ENCODE peak calls at places on chromosome 4, in five cellular contexts. One of them, this sample, is unnamed.

GRCh38 chr4:92368648-92369047 is 64.9 kb downstream of the GRID2 start:
- DNase-seq in fibroblast of mammary gland: no peak
- DNase-seq in WTC11: no peak
- DNase-seq in suprapubic skin: no peak
- DNase-seq in NB4: no peak
- DNase-seq in this sample: no peak

GRCh38 chr4:85514783-85515182 is 39.8 kb downstream of the ARHGAP24 start:
- DNase-seq in fibroblast of mammary gland: no peak
- DNase-seq in WTC11: no peak
- DNase-seq in suprapubic skin: no peak
- DNase-seq in NB4: no peak
- DNase-seq in this sample: no peak

GRCh38 chr4:114364857-114365256 is 233.8 kb upstream of the UGT8 start:
- DNase-seq in fibroblast of mammary gland: peak; percentile 38
- DNase-seq in WTC11: no peak
- DNase-seq in suprapubic skin: no peak
- DNase-seq in NB4: no peak
- DNase-seq in this sample: no peak

GRCh38 chr4:19944806-19945205 is 306.9 kb upstream of the SLIT2 start:
- DNase-seq in fibroblast of mammary gland: no peak
- DNase-seq in WTC11: no peak
- DNase-seq in suprapubic skin: no peak
- DNase-seq in NB4: no peak
- DNase-seq in this sample: no peak

GRCh38 chr4:6718932-6719610 is 3.1 kb downstream of the BLOC1S4 start:
- DNase-seq in fibroblast of mammary gland: no peak
- DNase-seq in WTC11: no peak
- DNase-seq in suprapubic skin: no peak
- DNase-seq in NB4: no peak
- DNase-seq in this sample: no peak

GRCh38 chr4:101232074-101232776 is 115.1 kb downstream of the PPP3CA start:
- DNase-seq in fibroblast of mammary gland: peak; percentile 82
- DNase-seq in WTC11: no peak
- DNase-seq in suprapubic skin: no peak
- DNase-seq in NB4: no peak
- DNase-seq in this sample: no peak

GRCh38 chr4:38605181-38605764 is 58.7 kb upstream of the KLF3 start:
- DNase-seq in fibroblast of mammary gland: no peak
- DNase-seq in WTC11: no peak
- DNase-seq in suprapubic skin: no peak
- DNase-seq in NB4: no peak
- DNase-seq in this sample: no peak

GRCh38 chr4:2482693-2483092 is 13.8 kb downstream of the RNF4 start:
- DNase-seq in fibroblast of mammary gland: peak; percentile 76
- DNase-seq in WTC11: no peak
- DNase-seq in suprapubic skin: no peak
- DNase-seq in NB4: no peak
- DNase-seq in this sample: no peak

DNA sequence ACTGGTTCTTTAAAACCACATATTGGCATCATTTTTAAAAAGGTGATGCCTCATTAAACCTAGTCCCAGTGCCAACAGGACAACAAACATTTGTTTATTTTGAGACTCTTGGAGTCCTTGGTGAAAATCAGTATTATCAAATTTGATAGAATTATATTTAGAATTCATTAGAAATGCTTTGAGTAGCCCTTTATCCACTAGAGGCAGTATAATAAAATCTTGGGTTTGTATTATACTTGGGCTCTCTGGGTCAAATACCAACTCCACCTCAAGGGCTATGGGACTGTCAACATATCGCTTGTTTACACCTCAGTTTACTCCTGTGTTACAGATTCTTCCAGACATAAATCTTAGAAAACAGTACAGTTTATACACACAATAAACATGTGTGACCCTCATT is 335.7 kb upstream of the FSTL5 start:
- DNase-seq in fibroblast of mammary gland: no peak
- DNase-seq in WTC11: no peak
- DNase-seq in suprapubic skin: no peak
- DNase-seq in NB4: no peak
- DNase-seq in this sample: no peak
- TF ChIP-seq CTCF in fibroblast of mammary gland: peak; percentile 30
- TF ChIP-seq CTCF in WTC11: no peak
- TF ChIP-seq CTCF in suprapubic skin: no peak
- TF ChIP-seq CTCF in NB4: no peak
- TF ChIP-seq CTCF in this sample: peak; percentile 42

GRCh38 chr4:21507439-21507838 is 441.1 kb downstream of the KCNIP4 start:
- DNase-seq in fibroblast of mammary gland: peak; percentile 36
- DNase-seq in WTC11: no peak
- DNase-seq in suprapubic skin: no peak
- DNase-seq in NB4: peak; percentile 32
- DNase-seq in this sample: no peak
- TF ChIP-seq CTCF in fibroblast of mammary gland: peak; percentile 40
- TF ChIP-seq CTCF in WTC11: no peak
- TF ChIP-seq CTCF in suprapubic skin: no peak
- TF ChIP-seq CTCF in NB4: peak; percentile 25
- TF ChIP-seq CTCF in this sample: peak; percentile 58

DNA sequence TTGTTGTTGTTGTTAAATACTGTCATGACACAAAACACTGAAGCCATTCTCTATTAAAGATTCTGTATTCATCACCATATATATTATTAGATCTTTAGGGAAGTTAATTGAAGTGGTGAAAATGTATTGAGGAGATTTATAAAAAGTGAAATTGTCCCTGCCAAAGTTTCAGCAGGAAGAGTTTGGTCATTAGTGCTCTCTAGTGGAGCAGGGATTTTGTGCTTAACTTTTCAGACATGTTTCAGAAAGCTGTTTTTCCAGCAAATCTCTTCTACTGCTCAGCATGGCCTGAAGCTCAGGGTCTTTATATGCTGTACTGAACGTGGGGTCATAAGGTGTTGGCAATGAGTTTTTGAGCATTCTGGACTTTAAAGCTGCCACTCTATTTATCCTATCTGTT is 36.7 kb upstream of the CXXC4 start:
- DNase-seq in fibroblast of mammary gland: no peak
- DNase-seq in WTC11: no peak
- DNase-seq in suprapubic skin: no peak
- DNase-seq in NB4: no peak
- DNase-seq in this sample: no peak
- TF ChIP-seq CTCF in fibroblast of mammary gland: no peak
- TF ChIP-seq CTCF in WTC11: no peak
- TF ChIP-seq CTCF in suprapubic skin: no peak
- TF ChIP-seq CTCF in NB4: no peak
- TF ChIP-seq CTCF in this sample: no peak

GRCh38 chr4:98930311-98930865 is 1.5 kb upstream of the EIF4E start:
- DNase-seq in fibroblast of mammary gland: peak; percentile 11
- DNase-seq in WTC11: no peak
- DNase-seq in suprapubic skin: no peak
- DNase-seq in NB4: peak; percentile 12
- DNase-seq in this sample: no peak

GRCh38 chr4:98928131-98928504 is 815 bp downstream of the EIF4E start:
- DNase-seq in fibroblast of mammary gland: peak; percentile 77
- DNase-seq in WTC11: peak; percentile 75
- DNase-seq in suprapubic skin: peak; percentile 84
- DNase-seq in NB4: peak; percentile 90
- DNase-seq in this sample: peak; percentile 78

GRCh38 chr4:98929341-98930267 is 671 bp upstream of the EIF4E start:
- DNase-seq in fibroblast of mammary gland: peak; percentile 100
- DNase-seq in WTC11: peak; percentile 25
- DNase-seq in suprapubic skin: no peak
- DNase-seq in NB4: peak; percentile 81
- DNase-seq in this sample: peak; percentile 23

GRCh38 chr4:98932539-98932938 is 3.6 kb upstream of the EIF4E start:
- DNase-seq in fibroblast of mammary gland: peak; percentile 36
- DNase-seq in WTC11: no peak
- DNase-seq in suprapubic skin: no peak
- DNase-seq in NB4: peak; percentile 36
- DNase-seq in this sample: no peak

DNA sequence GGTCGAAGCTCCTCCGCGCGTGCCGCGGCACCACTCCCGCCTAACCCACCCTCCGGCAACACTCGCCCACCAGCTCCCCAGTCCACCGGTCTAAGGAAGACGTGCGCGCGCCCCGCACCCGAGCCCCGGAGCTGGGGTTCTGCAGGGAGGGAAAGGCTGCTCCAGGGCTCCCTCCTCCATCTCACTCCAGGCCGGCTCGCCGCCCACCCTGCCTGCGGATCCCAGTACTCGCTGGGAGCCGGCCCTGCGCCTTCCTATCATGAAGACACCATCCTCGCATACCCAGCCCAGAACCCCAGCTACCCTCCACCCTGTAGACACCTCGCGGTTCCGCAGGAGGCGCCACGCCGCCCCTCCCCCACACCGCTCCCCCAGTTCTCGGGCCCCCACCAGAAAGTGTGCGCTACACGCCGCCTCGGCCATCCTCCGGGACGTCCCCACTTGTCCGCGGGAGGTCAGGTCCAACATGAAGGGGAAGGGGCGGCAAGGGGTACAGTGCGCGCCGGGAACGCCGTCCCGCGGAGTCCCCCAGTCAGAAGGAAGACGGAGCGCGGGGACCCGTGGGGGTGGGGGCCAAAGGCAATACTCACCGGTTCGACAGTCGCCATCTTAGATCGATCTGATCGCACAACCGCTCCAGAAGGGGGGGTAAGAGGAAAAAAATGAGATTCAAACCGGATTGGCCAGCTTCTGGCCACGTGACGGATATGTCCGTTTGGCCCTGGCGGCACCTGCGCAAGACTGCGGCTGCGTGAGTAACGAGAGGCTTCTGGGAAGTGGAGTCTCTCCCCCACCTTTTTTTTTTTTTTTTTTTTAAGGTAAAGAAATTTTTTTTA is at the start of gene EIF4E:
- DNase-seq in fibroblast of mammary gland: peak; percentile 99
- DNase-seq in WTC11: peak; percentile 95
- DNase-seq in suprapubic skin: peak; percentile 98
- DNase-seq in NB4: peak; percentile 98
- DNase-seq in this sample: peak; percentile 94
- TF ChIP-seq CTCF in fibroblast of mammary gland: peak; percentile 8
- TF ChIP-seq CTCF in WTC11: no peak
- TF ChIP-seq CTCF in suprapubic skin: no peak
- TF ChIP-seq CTCF in NB4: no peak
- TF ChIP-seq CTCF in this sample: peak; percentile 36

GRCh38 chr4:25842229-25842840 is 20.5 kb downstream of the SEL1L3 start:
- DNase-seq in fibroblast of mammary gland: no peak
- DNase-seq in WTC11: peak; percentile 55
- DNase-seq in suprapubic skin: no peak
- DNase-seq in NB4: peak; percentile 48
- DNase-seq in this sample: no peak
- TF ChIP-seq CTCF in fibroblast of mammary gland: no peak
- TF ChIP-seq CTCF in WTC11: no peak
- TF ChIP-seq CTCF in suprapubic skin: no peak
- TF ChIP-seq CTCF in NB4: peak; percentile 21
- TF ChIP-seq CTCF in this sample: no peak

GRCh38 chr4:146548443-146548842 is 26.7 kb upstream of the SLC10A7 start:
- DNase-seq in fibroblast of mammary gland: no peak
- DNase-seq in WTC11: no peak
- DNase-seq in suprapubic skin: no peak
- DNase-seq in NB4: no peak
- DNase-seq in this sample: no peak

GRCh38 chr4:146550161-146550560 is 28.4 kb upstream of the SLC10A7 start:
- DNase-seq in fibroblast of mammary gland: no peak
- DNase-seq in WTC11: no peak
- DNase-seq in suprapubic skin: no peak
- DNase-seq in NB4: peak; percentile 22
- DNase-seq in this sample: no peak

DNA sequence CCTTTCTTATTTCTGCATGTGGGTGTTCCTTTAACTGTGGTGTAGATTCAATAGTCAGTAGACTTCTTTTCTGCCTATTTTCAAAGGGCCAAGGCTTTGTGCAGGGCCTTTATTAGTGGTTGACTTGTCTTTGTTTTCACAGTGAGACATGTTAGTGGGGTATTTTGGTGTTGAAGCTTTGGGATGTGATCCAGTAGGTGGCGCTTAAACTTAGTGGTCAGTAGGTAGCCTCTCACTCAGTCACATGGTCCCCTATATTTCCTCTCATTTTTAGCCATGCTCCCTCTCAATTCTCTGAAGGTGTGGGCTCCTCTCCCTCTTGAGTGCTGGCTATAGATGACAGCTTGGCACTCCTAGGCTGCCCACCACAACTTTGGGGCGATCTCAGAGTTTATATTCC is 23.4 kb upstream of the SLC10A7 start:
- DNase-seq in fibroblast of mammary gland: peak; percentile 49
- DNase-seq in WTC11: peak; percentile 28
- DNase-seq in suprapubic skin: no peak
- DNase-seq in NB4: peak; percentile 43
- DNase-seq in this sample: no peak
- TF ChIP-seq CTCF in fibroblast of mammary gland: peak; percentile 56
- TF ChIP-seq CTCF in WTC11: peak; percentile 26
- TF ChIP-seq CTCF in suprapubic skin: no peak
- TF ChIP-seq CTCF in NB4: peak; percentile 56
- TF ChIP-seq CTCF in this sample: peak; percentile 22

This sample was measured in glutamatergic neuron.